ENCODE peak calls at places on chromosomes 11 and 22, in four cellular contexts. L is heart left ventricle, Y is gastrocnemius medialis, I is sigmoid colon. G is an unnamed sample.

GRCh38 chr11:82776377-82776776 is 42.7 kb upstream of the FAM181B start:
- DNase-seq in L (no peak), Y (no peak), I (no peak), G (no peak)

GRCh38 chr11:8256271-8257002 is 7.2 kb downstream of the LMO1 start:
- DNase-seq in L (no peak), Y (no peak), I (peak; percentile 26), G (peak; percentile 66)

GRCh38 chr11:130166457-130166784 is 6.8 kb downstream of the ST14 start:
- DNase-seq in L (peak; percentile 40), Y (no peak), I (no peak), G (no peak)

GRCh38 chr11:117328414-117329010 is 858 bp downstream of the CEP164 start:
- DNase-seq in L (peak; percentile 55), Y (no peak), I (peak; percentile 83), G (no peak)

GRCh38 chr11:101327908-101328307 is 198.3 kb upstream of the PGR start:
- DNase-seq in L (no peak), Y (no peak), I (no peak), G (no peak)

GRCh38 chr11:86160546-86161149 is 83.9 kb upstream of the EED start:
- DNase-seq in L (no peak), Y (no peak), I (no peak), G (no peak)

GRCh38 chr11:95461348-95461747 is 230.3 kb upstream of the SESN3 start:
- DNase-seq in L (no peak), Y (no peak), I (no peak), G (no peak)

GRCh38 chr11:118161786-118162185 is 9.2 kb upstream of the SCN4B start:
- DNase-seq in L (no peak), Y (no peak), I (no peak), G (no peak)

GRCh38 chr22:20807315-20807752 is 33.4 kb downstream of the SERPIND1 start:
- DNase-seq in L (no peak), Y (no peak), I (no peak), G (peak; percentile 29)

GRCh38 chr11:7143908-7144307 is 55.1 kb downstream of the RBMXL2 start:
- DNase-seq in L (no peak), Y (no peak), I (no peak), G (no peak)

GRCh38 chr11:3926458-3927095 is 71.1 kb downstream of the STIM1 start:
- DNase-seq in L (no peak), Y (no peak), I (no peak), G (no peak)

GRCh38 chr22:44738347-44738715 is 14.0 kb upstream of the ARHGAP8 start:
- DNase-seq in L (no peak), Y (no peak), I (no peak), G (no peak)

GRCh38 chr22:35705141-35705540 is 12.5 kb upstream of the APOL5 start:
- DNase-seq in L (no peak), Y (no peak), I (no peak), G (no peak)

GRCh38 chr11:88016392-88017020 is 158.7 kb downstream of the RAB38 start:
- DNase-seq in L (peak; percentile 42), Y (peak; percentile 26), I (peak; percentile 83), G (peak; percentile 87)

GRCh38 chr22:31977141-31977781 is 32.9 kb downstream of the YWHAH start:
- DNase-seq in L (peak; percentile 77), Y (peak; percentile 48), I (peak; percentile 75), G (peak; percentile 93)

GRCh38 chr22:44448271-44448780 is 49.7 kb downstream of the RTL6 start:
- DNase-seq in L (peak; percentile 90), Y (no peak), I (peak; percentile 91), G (peak; percentile 30)

GRCh38 chr22:43478621-43479285 is 66.9 kb downstream of the MPPED1 start:
- DNase-seq in L (no peak), Y (no peak), I (no peak), G (no peak)

GRCh38 chr11:121946514-121946913 is 169.5 kb downstream of the BLID start:
- DNase-seq in L (no peak), Y (no peak), I (no peak), G (no peak)

GRCh38 chr11:959608-960007 is 33.9 kb downstream of the AP2A2 start:
- DNase-seq in L (no peak), Y (no peak), I (no peak), G (no peak)

GRCh38 chr11:19631657-19632325 is 80.8 kb upstream of the NAV2 start:
- DNase-seq in L (no peak), Y (no peak), I (no peak), G (no peak)

GRCh38 chr22:26658671-26659478 is 1.5 kb downstream of the MIAT start:
- DNase-seq in L (no peak), Y (peak; percentile 33), I (no peak), G (peak; percentile 85)

GRCh38 chr11:60874421-60875365 is 7.4 kb downstream of the ZP1 start:
- DNase-seq in L (no peak), Y (peak; percentile 30), I (peak; percentile 60), G (no peak)

GRCh38 chr11:132405728-132406127 is 1035.3 kb downstream of the NTM start:
- DNase-seq in L (no peak), Y (no peak), I (no peak), G (no peak)

GRCh38 chr11:127000291-127000968 is at the start of gene KIRREL3:
- DNase-seq in L (no peak), Y (no peak), I (no peak), G (no peak)

GRCh38 chr22:27046126-27046525 is 388.7 kb downstream of the MIAT start:
- DNase-seq in L (no peak), Y (no peak), I (no peak), G (no peak)

GRCh38 chr11:114316980-114317675 is 20.9 kb downstream of the NNMT start:
- DNase-seq in L (no peak), Y (no peak), I (peak; percentile 80), G (no peak)

GRCh38 chr11:35276396-35276795 is 137.4 kb downstream of the CD44 start:
- DNase-seq in L (no peak), Y (no peak), I (no peak), G (peak; percentile 64)

GRCh38 chr11:11988099-11988651 is 20.3 kb downstream of the DKK3 start:
- DNase-seq in L (no peak), Y (no peak), I (peak; percentile 53), G (peak; percentile 80)

GRCh38 chr11:108115495-108116140 is 5.7 kb upstream of the ACAT1 start:
- DNase-seq in L (peak; percentile 86), Y (peak; percentile 64), I (peak; percentile 94), G (peak; percentile 97)

GRCh38 chr11:44247508-44247907 is 62.4 kb downstream of the ALX4 start:
- DNase-seq in L (no peak), Y (no peak), I (no peak), G (no peak)

GRCh38 chr22:24595228-24595627 is 2.4 kb upstream of the LRRC75B start:
- DNase-seq in L (no peak), Y (no peak), I (no peak), G (no peak)

GRCh38 chr22:25853902-25854301 is 111.9 kb downstream of the MYO18B start:
- DNase-seq in L (no peak), Y (no peak), I (no peak), G (no peak)

GRCh38 chr22:20128619-20128901 is 3.0 kb upstream of the ZDHHC8 start:
- DNase-seq in L (no peak), Y (no peak), I (no peak), G (no peak)

GRCh38 chr11:9138612-9139579 is 47.5 kb upstream of the SCUBE2 start:
- DNase-seq in L (no peak), Y (no peak), I (no peak), G (no peak)

DNA sequence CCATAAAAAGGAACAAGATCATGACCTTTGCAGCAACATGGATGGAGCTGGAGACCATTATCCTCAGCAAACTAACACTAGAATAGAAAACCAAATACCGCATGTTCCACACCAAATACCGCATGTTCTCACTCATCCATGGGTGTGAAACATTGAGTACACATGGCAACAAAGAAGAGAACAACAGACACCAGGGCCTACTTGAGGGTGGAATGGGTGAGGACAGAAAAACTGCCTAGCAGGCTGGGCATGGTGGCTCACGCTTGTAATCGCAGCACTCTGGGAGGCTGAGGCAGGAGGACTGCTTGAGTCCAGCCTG is 12.3 kb downstream of the EHD1 start:
- DNase-seq in L (no peak), Y (no peak), I (no peak), G (no peak)
- H3K4me3 ChIP-seq in L (no peak overlapping the region), Y (no peak overlapping the region), I (no peak overlapping the region), G (no peak overlapping the region)

GRCh38 chr11:125114518-125114917 is 3.1 kb upstream of the TMEM218 start:
- DNase-seq in L (no peak), Y (no peak), I (no peak), G (no peak)

GRCh38 chr11:125110506-125110905 is 920 bp downstream of the TMEM218 start:
- DNase-seq in L (no peak), Y (no peak), I (no peak), G (no peak)

GRCh38 chr11:125112235-125112604 is 794 bp upstream of the TMEM218 start:
- DNase-seq in L (no peak), Y (no peak), I (no peak), G (no peak)

GRCh38 chr11:125110996-125111340 is 458 bp downstream of the TMEM218 start:
- DNase-seq in L (no peak), Y (no peak), I (no peak), G (no peak)

GRCh38 chr11:125111341-125112234 is at the start of gene TMEM218:
- DNase-seq in L (peak; percentile 100), Y (peak; percentile 99), I (peak; percentile 100), G (peak; percentile 100)
- TF ChIP-seq POLR2A in L (no peak), Y (no peak), I (no peak), G (no peak)

GRCh38 chr22:37267128-37267587 is 15.2 kb upstream of the CYTH4 start:
- DNase-seq in L (peak; percentile 43), Y (no peak), I (no peak), G (no peak)
- H3K4me3 ChIP-seq in L (peak overlapping the region; percentile 51), Y (no peak overlapping the region), I (peak overlapping the region; percentile 34), G (no peak overlapping the region)

GRCh38 chr22:46863794-46864193 is 101.3 kb downstream of the TBC1D22A start:
- DNase-seq in L (no peak), Y (no peak), I (no peak), G (no peak)

GRCh38 chr22:46865642-46866041 is 103.2 kb downstream of the TBC1D22A start:
- DNase-seq in L (no peak), Y (no peak), I (no peak), G (no peak)

GRCh38 chr22:46864314-46865051 is 102.0 kb downstream of the TBC1D22A start:
- DNase-seq in L (no peak), Y (no peak), I (no peak), G (peak; percentile 70)

GRCh38 chr22:46866591-46866990 is 104.1 kb downstream of the TBC1D22A start:
- DNase-seq in L (no peak), Y (no peak), I (no peak), G (no peak)

DNA sequence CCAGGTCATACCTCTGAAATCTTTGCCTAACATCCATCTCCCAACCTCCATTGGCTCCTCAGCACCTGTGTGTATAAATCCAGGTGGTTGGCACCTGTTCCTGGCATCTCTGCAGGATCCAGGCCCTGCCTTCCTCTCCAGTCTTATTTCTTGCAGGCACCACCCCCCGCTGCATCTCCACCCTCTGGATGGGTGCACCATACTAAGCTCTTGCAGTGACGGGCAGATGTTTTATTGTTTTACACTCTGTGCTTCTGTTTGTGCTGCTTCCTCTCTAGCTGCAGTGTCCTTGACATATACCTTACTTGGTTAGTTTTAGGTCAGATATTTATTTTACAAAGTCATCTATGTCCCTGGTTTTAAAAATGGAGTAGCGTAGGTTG is 102.6 kb downstream of the TBC1D22A start:
- DNase-seq in L (no peak), Y (no peak), I (no peak), G (no peak)
- TF ChIP-seq POLR2A in L (no peak), Y (no peak), I (no peak), G (no peak)

G was measured in lower leg skin.